ENCODE peak calls at places on chromosome 9, in eight cellular contexts. V is sigmoid colon, M is kidney, G is MCF 10A, A is SK-N-SH, H is HFFc6, R is body of pancreas, O is bronchial epithelial cell. K is an unnamed sample.

GRCh38 chr9:127973169-127974001 is 7.4 kb downstream of the EEIG1 start:
- DNase-seq in V (peak; percentile 71), M (no peak), G (no peak), A (peak; percentile 76), H (no peak), R (peak; percentile 98), O (no peak), K (no peak)

GRCh38 chr9:120920495-120921178 is 6.0 kb downstream of the TRAF1 start:
- DNase-seq in V (no peak), M (no peak), G (no peak), A (peak; percentile 47), H (no peak), R (no peak), O (no peak), K (no peak)

GRCh38 chr9:4680178-4680535 is 788 bp downstream of the CDC37L1 start:
- DNase-seq in V (no peak), M (no peak), G (no peak), A (no peak), H (no peak), R (no peak), O (no peak), K (no peak)

GRCh38 chr9:127557466-127557869 is 54.6 kb upstream of the STXBP1 start:
- DNase-seq in V (no peak), M (peak; percentile 78), G (peak; percentile 56), A (peak; percentile 91), H (peak; percentile 50), R (no peak), O (no peak), K (peak; percentile 90)

GRCh38 chr9:126334626-126335621 is 8.3 kb downstream of the MVB12B start:
- DNase-seq in V (no peak), M (no peak), G (no peak), A (no peak), H (no peak), R (no peak), O (peak; percentile 27), K (no peak)

GRCh38 chr9:127149010-127149409 is 26.6 kb upstream of the ANGPTL2 start:
- DNase-seq in V (peak; percentile 56), M (no peak), G (no peak), A (no peak), H (no peak), R (no peak), O (no peak), K (no peak)

GRCh38 chr9:75803130-75803529 is 87.3 kb upstream of the PCSK5 start:
- DNase-seq in V (no peak), M (no peak), G (peak; percentile 14), A (no peak), H (peak; percentile 1), R (no peak), O (peak; percentile 42), K (no peak)

GRCh38 chr9:16825971-16826370 is 44.5 kb downstream of the BNC2 start:
- DNase-seq in V (no peak), M (no peak), G (no peak), A (no peak), H (peak; percentile 70), R (no peak), O (no peak), K (no peak)

GRCh38 chr9:93237535-93237934 is 53.6 kb downstream of the WNK2 start:
- DNase-seq in V (no peak), M (peak; percentile 39), G (no peak), A (no peak), H (no peak), R (no peak), O (no peak), K (no peak)

GRCh38 chr9:97848582-97849237 is 4.3 kb upstream of the FOXE1 start:
- DNase-seq in V (no peak), M (peak; percentile 77), G (no peak), A (no peak), H (no peak), R (no peak), O (no peak), K (peak; percentile 78)

GRCh38 chr9:35714579-35715252 is 17.3 kb downstream of the TLN1 start:
- DNase-seq in V (peak; percentile 29), M (peak; percentile 50), G (no peak), A (no peak), H (no peak), R (no peak), O (no peak), K (no peak)

GRCh38 chr9:91495450-91495849 is 71.8 kb upstream of the NFIL3 start:
- DNase-seq in V (no peak), M (no peak), G (peak; percentile 23), A (no peak), H (peak; percentile 97), R (no peak), O (peak; percentile 66), K (no peak)

GRCh38 chr9:103361906-103362305 is 366.8 kb downstream of the CYLC2 start:
- DNase-seq in V (no peak), M (no peak), G (no peak), A (no peak), H (no peak), R (no peak), O (peak; percentile 56), K (no peak)

GRCh38 chr9:111983484-111983908 is 86.9 kb downstream of the UGCG start:
- DNase-seq in V (no peak), M (no peak), G (no peak), A (no peak), H (no peak), R (no peak), O (no peak), K (no peak)

GRCh38 chr9:33393581-33393980 is 8.8 kb downstream of the AQP7 start:
- DNase-seq in V (no peak), M (no peak), G (no peak), A (no peak), H (no peak), R (peak; percentile 34), O (no peak), K (no peak)

GRCh38 chr9:128372188-128372641 is 1.0 kb downstream of the URM1 start:
- DNase-seq in V (no peak), M (no peak), G (peak; percentile 16), A (no peak), H (peak; percentile 46), R (no peak), O (peak; percentile 45), K (no peak)

GRCh38 chr9:136276716-136277115 is 27.2 kb downstream of the CCDC187 start:
- DNase-seq in V (no peak), M (no peak), G (no peak), A (no peak), H (no peak), R (no peak), O (no peak), K (no peak)

GRCh38 chr9:12775373-12775962 is 648 bp downstream of the LURAP1L start:
- DNase-seq in V (peak; percentile 67), M (peak; percentile 63), G (no peak), A (peak; percentile 69), H (no peak), R (peak; percentile 41), O (no peak), K (no peak)

DNA sequence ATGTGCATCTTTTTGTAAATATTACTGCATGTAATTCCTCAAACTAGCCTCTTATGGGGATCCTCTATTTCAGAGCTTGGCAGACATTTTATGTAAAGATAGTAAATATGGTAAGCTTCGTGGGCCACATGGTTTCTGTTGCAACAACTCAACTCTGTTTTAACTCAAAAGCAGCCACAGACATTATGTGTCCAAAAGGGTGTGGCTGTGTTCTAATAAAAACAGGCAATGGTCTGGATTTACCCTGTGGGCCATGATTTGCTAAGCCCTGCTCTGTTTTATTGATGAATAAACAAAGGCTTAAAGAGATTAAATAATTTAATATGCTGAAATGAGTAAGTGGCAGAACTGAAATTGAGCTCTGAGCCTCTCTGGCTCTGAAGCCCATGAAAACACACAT is 17.4 kb downstream of the DAPK1 start:
- DNase-seq in V (no peak), M (no peak), G (no peak), A (no peak), H (no peak), R (no peak), O (no peak), K (peak; percentile 36)
- TF ChIP-seq CTCF in V (no peak), M (no peak), G (no peak), A (no peak), H (no peak), R (no peak), O (no peak), K (no peak)

GRCh38 chr9:113913426-113914195 is 37.5 kb downstream of the ZNF618 start:
- DNase-seq in V (no peak), M (no peak), G (no peak), A (no peak), H (no peak), R (peak; percentile 65), O (no peak), K (peak; percentile 62)
- TF ChIP-seq CTCF in V (no peak), M (no peak), G (no peak), A (no peak), H (no peak), R (no peak), O (no peak), K (no peak)

DNA sequence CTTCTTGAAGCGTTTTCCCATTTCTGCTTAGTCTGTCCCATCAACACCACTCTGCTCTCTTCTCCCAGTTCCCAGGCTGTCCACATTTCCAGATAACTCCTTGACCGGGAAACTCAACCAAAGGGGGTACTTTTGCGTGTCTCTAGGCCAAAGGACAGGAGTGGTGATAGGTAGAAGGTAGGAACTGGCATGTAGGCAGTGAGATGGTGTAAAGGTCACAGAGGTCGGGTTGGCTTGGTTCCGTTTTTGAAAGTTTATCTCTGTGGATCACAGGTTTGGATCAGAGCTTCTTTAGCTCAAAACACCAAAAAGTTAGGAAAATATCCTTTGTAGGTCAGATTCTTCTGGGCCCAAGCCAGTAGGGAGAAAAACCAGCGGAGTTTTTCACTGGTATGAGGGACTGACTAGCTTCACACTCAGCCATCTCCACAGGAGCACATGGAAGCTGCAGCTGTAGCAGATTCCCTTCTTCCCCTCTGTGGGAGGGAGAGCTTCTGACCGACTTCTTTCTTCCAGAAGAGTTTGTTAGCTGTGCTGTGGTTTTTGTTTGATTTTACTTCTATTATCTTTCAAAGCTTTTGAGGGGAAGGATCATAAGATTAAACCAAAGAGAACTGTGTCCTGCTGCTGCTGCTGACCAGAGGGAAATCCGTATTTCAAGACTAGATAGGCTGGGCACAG is 98.4 kb upstream of the DMRT1 start:
- DNase-seq in V (peak; percentile 47), M (no peak), G (no peak), A (no peak), H (no peak), R (no peak), O (no peak), K (no peak)
- TF ChIP-seq CTCF in V (no peak), M (no peak), G (no peak), A (no peak), H (no peak), R (no peak), O (no peak), K (no peak)

GRCh38 chr9:133046900-133047295 is 14.9 kb upstream of the CEL start:
- DNase-seq in V (no peak), M (no peak), G (no peak), A (no peak), H (no peak), R (no peak), O (no peak), K (no peak)

GRCh38 chr9:133050781-133051180 is 11.0 kb upstream of the CEL start:
- DNase-seq in V (no peak), M (no peak), G (no peak), A (no peak), H (no peak), R (peak; percentile 96), O (no peak), K (no peak)

GRCh38 chr9:133049043-133049442 is 12.7 kb upstream of the CEL start:
- DNase-seq in V (no peak), M (no peak), G (no peak), A (no peak), H (no peak), R (no peak), O (no peak), K (no peak)

GRCh38 chr9:133050142-133050541 is 11.6 kb upstream of the CEL start:
- DNase-seq in V (no peak), M (no peak), G (no peak), A (no peak), H (no peak), R (peak; percentile 52), O (no peak), K (no peak)

GRCh38 chr9:133048595-133048994 is 13.2 kb upstream of the CEL start:
- DNase-seq in V (no peak), M (no peak), G (no peak), A (peak; percentile 58), H (peak; percentile 26), R (peak; percentile 95), O (peak; percentile 29), K (no peak)
- TF ChIP-seq CTCF in V (no peak), M (peak; percentile 16), G (peak; percentile 36), A (peak; percentile 35), H (peak; percentile 75), R (peak; percentile 75), O (peak; percentile 70), K (peak; percentile 62)